ENCODE peak calls at places on chromosomes 2 and 18, in four cellular contexts. Z is HL-60, W is stomach, K is sigmoid colon. M is an unnamed sample.

GRCh38 chr2:73059106-73059505 is 12.4 kb downstream of the SFXN5 start:
- DNase-seq in K (no peak), Z (no peak), W (no peak), M (no peak)

GRCh38 chr2:149330127-149331022 is at the start of gene LYPD6:
- DNase-seq in Z (no peak), K (peak; percentile 82), W (peak; percentile 84), M (no peak)

GRCh38 chr2:105792561-105792960 is 47.8 kb downstream of the NCK2 start:
- DNase-seq in W (no peak), K (no peak), Z (no peak), M (no peak)

GRCh38 chr2:16255120-16255519 is 314.8 kb downstream of the MYCN start:
- DNase-seq in Z (no peak), W (no peak), K (no peak), M (no peak)

GRCh38 chr2:113131343-113131933 is 4.0 kb downstream of the IL1RN start:
- DNase-seq in W (no peak), K (no peak), Z (no peak), M (no peak)

GRCh38 chr2:57882895-57883515 is 163.6 kb upstream of the VRK2 start:
- DNase-seq in K (no peak), Z (no peak), W (no peak), M (no peak)

GRCh38 chr2:47528874-47529273 is 125.9 kb downstream of the MSH2 start:
- DNase-seq in Z (no peak), K (no peak), W (no peak), M (no peak)

GRCh38 chr2:172864182-172864581 is 128.5 kb downstream of the RAPGEF4 start:
- DNase-seq in W (peak; percentile 64), K (peak; percentile 69), Z (peak; percentile 38), M (no peak)

GRCh38 chr2:101057051-101057933 is 55.2 kb downstream of the RPL31 start:
- DNase-seq in Z (no peak), W (no peak), K (no peak), M (no peak)

GRCh38 chr2:11343626-11344341 is 652 bp downstream of the ROCK2 start:
- DNase-seq in K (peak; percentile 80), Z (peak; percentile 35), W (peak; percentile 32), M (peak; percentile 91)

GRCh38 chr2:23387849-23388248 is 2.9 kb downstream of the KLHL29 start:
- DNase-seq in K (no peak), W (no peak), Z (no peak), M (no peak)

GRCh38 chr2:23388292-23388691 is 3.3 kb downstream of the KLHL29 start:
- DNase-seq in Z (no peak), K (no peak), W (no peak), M (no peak)

GRCh38 chr2:23390152-23390551 is 5.2 kb downstream of the KLHL29 start:
- DNase-seq in Z (no peak), K (no peak), W (no peak), M (no peak)

GRCh38 chr2:23387221-23387550 is 2.2 kb downstream of the KLHL29 start:
- DNase-seq in W (no peak), K (no peak), Z (no peak), M (no peak)

GRCh38 chr2:23388756-23389514 is 4.0 kb downstream of the KLHL29 start:
- DNase-seq in W (no peak), K (no peak), Z (no peak), M (no peak)
- H3K27ac ChIP-seq in W (no peak overlapping the region), K (no peak overlapping the region), Z (no peak overlapping the region), M (no peak overlapping the region)

GRCh38 chr2:75157435-75157834 is 41.9 kb downstream of the TACR1 start:
- DNase-seq in W (no peak), Z (no peak), K (no peak), M (no peak)
- TF ChIP-seq CTCF in W (no peak), Z (no peak), K (peak; percentile 13), M (no peak)

GRCh38 chr18:44924750-44925534 is 244.3 kb downstream of the SETBP1 start:
- DNase-seq in W (no peak), Z (no peak), K (no peak), M (no peak)
- TF ChIP-seq POLR2AphosphoS5 in W (no peak), Z (no peak), K (no peak), M (no peak)

DNA sequence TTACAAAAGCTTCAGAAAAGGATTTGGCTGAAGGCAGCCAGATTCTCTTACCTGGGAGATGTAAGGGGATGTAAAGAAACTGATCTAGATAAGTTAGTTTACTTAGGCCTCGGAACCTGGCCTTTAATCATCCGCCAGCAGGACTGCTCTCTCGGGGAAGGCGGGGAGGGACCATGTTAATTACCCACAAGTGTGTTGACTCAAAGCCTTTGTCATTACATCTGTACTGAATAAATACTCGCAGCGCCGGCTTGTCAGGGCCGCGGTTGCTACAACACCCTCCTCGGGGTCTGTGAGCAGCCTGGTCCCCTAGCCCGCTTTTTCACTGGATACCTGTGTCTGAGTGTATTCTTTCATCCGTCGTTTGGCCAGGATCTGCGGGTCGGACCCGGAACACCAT is 6.7 kb downstream of the CHMP3 start:
- DNase-seq in W (no peak), Z (no peak), K (no peak), M (no peak)
- H3K27ac ChIP-seq in W (no peak overlapping the region), Z (no peak overlapping the region), K (peak overlapping the region; percentile 72), M (no peak overlapping the region)

DNA sequence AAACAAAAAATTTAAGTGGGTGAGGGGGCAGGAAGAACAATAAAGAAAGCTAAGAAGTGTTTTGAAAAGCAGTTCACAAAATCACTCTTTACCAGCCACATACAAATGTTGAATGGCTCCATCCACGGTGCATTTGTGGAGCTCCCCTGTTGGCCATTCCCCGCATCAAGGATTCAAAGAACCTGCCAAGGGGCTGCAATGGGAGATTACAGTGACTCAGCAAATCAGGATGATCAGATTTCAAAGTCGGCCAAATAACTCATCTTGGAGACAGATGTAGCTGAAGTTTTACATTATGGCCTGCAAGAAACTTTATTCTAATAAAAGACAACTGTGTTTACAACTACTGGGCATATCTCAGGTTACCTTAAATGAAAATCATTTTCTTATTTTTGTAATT is 26.9 kb downstream of the COL4A3 start:
- DNase-seq in K (no peak), Z (no peak), W (no peak), M (no peak)
- TF ChIP-seq CTCF in K (no peak), Z (no peak), W (no peak), M (no peak)

DNA sequence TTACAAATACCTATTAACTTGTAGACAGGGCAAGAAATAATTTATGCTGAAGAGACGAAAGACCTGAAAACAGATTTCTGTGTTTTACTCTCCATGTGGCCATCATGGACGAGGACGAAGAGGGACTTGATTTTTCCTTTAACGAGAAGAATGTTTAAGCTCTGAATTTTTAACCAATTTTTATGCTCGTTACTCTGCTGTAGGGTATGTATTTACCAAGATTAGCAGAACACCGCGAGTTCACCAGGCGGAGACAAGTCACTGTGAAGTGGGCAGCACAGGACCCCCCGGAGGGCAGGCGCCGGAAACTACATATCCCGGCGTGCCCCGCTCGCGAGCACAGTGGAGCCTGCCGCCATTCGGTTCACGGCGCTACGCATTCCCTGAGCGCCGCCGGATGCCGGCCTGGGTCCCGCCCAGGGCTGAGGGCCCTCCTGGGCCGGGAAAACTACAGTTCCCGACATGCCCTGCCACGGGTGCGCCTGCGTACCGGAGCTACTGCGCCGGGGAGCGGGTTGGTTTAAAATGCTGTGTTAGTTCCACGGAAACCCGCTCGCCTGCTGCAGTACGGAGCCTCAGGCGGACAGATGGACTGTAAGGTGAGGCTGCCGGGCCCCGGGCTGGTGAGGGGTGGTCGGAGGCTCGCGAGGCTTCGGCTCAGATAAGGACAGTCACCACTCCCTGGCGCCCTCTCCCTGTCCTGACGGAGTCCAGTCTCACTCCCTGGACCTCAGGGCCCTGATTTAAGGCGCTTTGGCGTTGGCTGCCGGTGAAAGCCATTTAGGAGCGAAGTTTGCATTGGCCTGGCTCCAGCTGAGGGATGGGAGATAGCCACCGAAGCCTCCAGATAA is at the start of gene CCDC150:
- DNase-seq in Z (peak; percentile 96), W (peak; percentile 94), K (peak; percentile 93), M (peak; percentile 98)
- TF ChIP-seq POLR2AphosphoS5 in Z (peak; percentile 53), W (peak; percentile 67), K (peak; percentile 71), M (peak; percentile 71)

GRCh38 chr18:63254716-63255399 is 64.7 kb downstream of the BCL2 start:
- DNase-seq in W (no peak), K (no peak), Z (no peak), M (no peak)

GRCh38 chr18:63253018-63253417 is 66.6 kb downstream of the BCL2 start:
- DNase-seq in W (no peak), K (no peak), Z (peak; percentile 71), M (no peak)

GRCh38 chr18:63257453-63257852 is 62.1 kb downstream of the BCL2 start:
- DNase-seq in Z (no peak), W (no peak), K (no peak), M (no peak)

GRCh38 chr18:63255435-63255834 is 64.1 kb downstream of the BCL2 start:
- DNase-seq in K (no peak), Z (no peak), W (no peak), M (no peak)

DNA sequence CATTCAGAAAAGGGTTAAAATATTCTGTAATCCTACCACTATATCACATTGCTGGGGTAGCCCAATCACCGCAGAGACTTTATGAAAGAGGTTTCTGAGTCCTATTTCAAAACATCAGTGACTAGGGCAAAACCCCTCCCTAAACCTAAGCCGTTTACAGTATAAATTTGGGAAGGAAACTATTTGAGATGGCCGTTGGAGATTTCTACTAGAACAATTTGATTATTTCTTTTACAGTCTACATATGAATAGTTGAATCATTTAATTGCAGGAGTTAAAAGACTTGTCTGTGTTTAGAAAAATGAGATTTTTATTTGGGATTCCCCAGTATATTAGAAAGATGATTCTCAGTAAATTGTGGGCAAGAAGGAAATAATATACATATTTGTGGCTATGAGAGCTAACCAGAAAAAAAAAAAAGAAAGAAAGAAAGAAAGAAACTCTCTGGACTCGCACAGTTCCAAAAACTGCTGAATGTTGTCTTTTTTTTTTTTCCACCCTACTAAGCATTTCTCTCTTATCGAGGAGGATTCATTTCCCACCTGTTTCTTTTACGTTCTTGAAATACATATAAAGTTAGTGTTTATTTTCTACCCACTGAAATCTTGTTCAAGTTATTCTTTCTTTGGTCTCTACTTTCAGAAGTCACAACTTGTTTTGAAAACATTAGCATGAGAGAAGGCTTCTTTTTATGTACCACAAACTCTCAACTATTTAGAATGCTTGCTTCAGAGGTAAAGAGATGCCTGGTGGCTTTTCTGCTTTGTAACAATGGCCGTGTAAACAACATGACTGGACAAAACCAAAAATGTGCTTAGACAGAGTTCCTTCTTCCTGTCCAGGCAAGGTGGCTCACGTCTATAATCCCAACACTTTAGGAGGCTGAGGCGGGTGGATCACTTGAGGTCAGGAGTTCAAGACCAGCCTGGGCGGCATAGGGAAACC is 65.9 kb downstream of the BCL2 start:
- DNase-seq in W (no peak), Z (peak; percentile 89), K (no peak), M (no peak)
- H3K27ac ChIP-seq in W (no peak overlapping the region), Z (peak overlapping the region; percentile 92), K (no peak overlapping the region), M (peak overlapping the region; percentile 80)

GRCh38 chr2:156129227-156129626 is 203.3 kb downstream of the NR4A2 start:
- DNase-seq in W (no peak), K (no peak), Z (no peak), M (no peak)
- TF ChIP-seq CTCF in W (no peak), K (no peak), Z (no peak), M (no peak)